ENCODE peak calls at places on chromosome 14, in seven cellular contexts. T is MCF 10A; P is DMS 273 treated with DMSO at 0.1 percent for 48 hours; D is coronary artery; B is astrocyte of the spinal cord; F is activated CD4-positive, alpha-beta T cell treated with anti-CD3 and anti-CD28 coated beads, Interleukin-2, amount 50 U/mL, for 24 hours; A is NAMALWA. E is an unnamed sample.

GRCh38 chr14:91996951-91997371 is 42.9 kb downstream of the TRIP11 start:
- DNase-seq in B (peak), P (peak), T (peak), F (peak), D (no peak), A (peak), E (peak)

GRCh38 chr14:48563465-48563864 is 888.1 kb upstream of the MDGA2 start:
- DNase-seq in P (no peak), B (no peak), T (peak), D (no peak), A (no peak), F (no peak), E (no peak)

GRCh38 chr14:77761205-77761931 is 412 bp upstream of the SNW1 start:
- DNase-seq in F (no peak), D (no peak), T (peak), B (no peak), A (no peak), P (peak), E (peak)

GRCh38 chr14:52327374-52328226 is 13.5 kb downstream of the PTGER2 start:
- DNase-seq in P (no peak), T (peak), F (no peak), A (no peak), B (peak), D (no peak), E (no peak)

GRCh38 chr14:95523051-95523817 is 6.8 kb upstream of the SYNE3 start:
- DNase-seq in A (no peak), F (no peak), T (no peak), B (no peak), D (no peak), P (no peak), E (no peak)

GRCh38 chr14:76293221-76293620 is 82.7 kb upstream of the ESRRB start:
- DNase-seq in F (no peak), A (no peak), P (no peak), D (peak), B (no peak), T (no peak), E (no peak)

GRCh38 chr14:91987192-91987591 is 39.7 kb upstream of the FBLN5 start:
- DNase-seq in A (no peak), F (no peak), D (no peak), T (no peak), P (no peak), B (no peak), E (no peak)

GRCh38 chr14:49173765-49174373 is 412.3 kb downstream of the RPS29 start:
- DNase-seq in T (peak), D (no peak), B (peak), A (peak), P (peak), F (peak), E (peak)

GRCh38 chr14:69666698-69667211 is 55.4 kb downstream of the SUSD6 start:
- DNase-seq in D (no peak), F (no peak), A (no peak), B (peak), T (no peak), P (no peak), E (no peak)

GRCh38 chr14:100056964-100057817 is 8.0 kb upstream of the EVL start:
- DNase-seq in A (peak), F (no peak), D (no peak), P (no peak), T (peak), B (peak), E (peak)

GRCh38 chr14:51069065-51069464 is 25.8 kb downstream of the TRIM9 start:
- DNase-seq in A (no peak), P (no peak), B (peak), F (no peak), D (no peak), T (peak), E (no peak)

GRCh38 chr14:97710726-97711125 is 913.5 kb downstream of the VRK1 start:
- DNase-seq in T (no peak), A (no peak), P (no peak), D (no peak), B (no peak), F (no peak), E (no peak)

GRCh38 chr14:32633214-32633864 is 304.2 kb downstream of the AKAP6 start:
- DNase-seq in A (no peak), F (no peak), D (no peak), P (no peak), B (no peak), T (no peak), E (no peak)

GRCh38 chr14:94473666-94474410 is 2.2 kb downstream of the SERPINA9 start:
- DNase-seq in P (no peak), B (no peak), A (no peak), F (no peak), T (peak), D (peak), E (no peak)

GRCh38 chr14:33457021-33457420 is 493.9 kb downstream of the EGLN3 start:
- DNase-seq in B (no peak), D (no peak), F (no peak), P (no peak), A (no peak), T (peak), E (no peak)

GRCh38 chr14:91152499-91152898 is 38.6 kb downstream of the DGLUCY start:
- DNase-seq in A (no peak), B (no peak), T (no peak), D (no peak), P (no peak), F (no peak), E (no peak)

GRCh38 chr14:23055147-23055550 is 2.2 kb downstream of the CDH24 start:
- DNase-seq in A (no peak), P (no peak), F (no peak), D (no peak), B (no peak), T (no peak), E (no peak)

GRCh38 chr14:77299776-77300175 is 20.9 kb downstream of the POMT2 start:
- DNase-seq in T (no peak), B (no peak), A (no peak), P (no peak), D (no peak), F (no peak), E (no peak)

GRCh38 chr14:50311337-50311973 is 574 bp downstream of the L2HGDH start:
- DNase-seq in P (no peak), F (no peak), A (peak), B (no peak), T (no peak), D (no peak), E (no peak)

GRCh38 chr14:106277503-106277902 is 751.1 kb downstream of the TMEM121 start:
- DNase-seq in D (no peak), A (peak), P (no peak), B (no peak), F (no peak), T (peak), E (no peak)

GRCh38 chr14:94014375-94014774 is 11.8 kb upstream of the OTUB2 start:
- DNase-seq in A (no peak), D (no peak), P (no peak), T (no peak), F (no peak), B (no peak), E (no peak)

GRCh38 chr14:75278422-75279152 is at the start of gene FOS:
- DNase-seq in B (peak), F (peak), T (peak), A (peak), D (peak), P (peak), E (peak)

GRCh38 chr14:55438066-55438683 is 2.2 kb downstream of the TBPL2 start:
- DNase-seq in B (peak), T (peak), P (peak), F (no peak), A (peak), D (no peak), E (peak)

GRCh38 chr14:24367506-24368214 is at the start of gene NFATC4:
- DNase-seq in T (peak), P (peak), A (peak), B (peak), F (no peak), D (peak), E (peak)

GRCh38 chr14:91870001-91870400 is 2.7 kb upstream of the TC2N start:
- DNase-seq in B (no peak), D (no peak), T (no peak), P (no peak), F (peak), A (no peak), E (no peak)

GRCh38 chr14:32306549-32306948 is 22.5 kb upstream of the AKAP6 start:
- DNase-seq in B (no peak), T (no peak), P (no peak), D (no peak), F (no peak), A (no peak), E (peak)